ENCODE peak calls at places on chromosomes 1 and 21, in five cellular contexts. C is suprapubic skin, V is kidney, S is OCI-LY7, L is tibial artery. N is an unnamed sample.

GRCh38 chr1:50841791-50842387 is 118.2 kb downstream of the FAF1 start:
- DNase-seq in L (no peak), S (no peak), V (no peak), C (no peak), N (no peak)

GRCh38 chr1:43363283-43363934 is 4.4 kb downstream of the ELOVL1 start:
- DNase-seq in L (no peak), V (no peak), S (peak; percentile 8), C (no peak), N (no peak)

GRCh38 chr1:61536174-61536573 is 188.8 kb downstream of the TM2D1 start:
- DNase-seq in S (no peak), V (no peak), C (no peak), L (no peak), N (no peak)

GRCh38 chr1:6623269-6623965 is 1.3 kb upstream of the THAP3 start:
- DNase-seq in V (no peak), L (no peak), C (no peak), S (no peak), N (no peak)

GRCh38 chr1:216531308-216532239 is 108.3 kb upstream of the USH2A start:
- DNase-seq in L (no peak), V (no peak), S (no peak), C (no peak), N (no peak)

GRCh38 chr1:105437847-105438246 is 1618.6 kb upstream of the PRMT6 start:
- DNase-seq in L (no peak), V (peak; percentile 27), S (no peak), C (no peak), N (no peak)

GRCh38 chr21:28298251-28298672 is 694.4 kb downstream of the LTN1 start:
- DNase-seq in V (no peak), C (no peak), S (no peak), L (no peak), N (no peak)

GRCh38 chr1:229027622-229028182 is 243.2 kb upstream of the RAB4A start:
- DNase-seq in L (peak; percentile 42), S (peak; percentile 46), C (no peak), V (no peak), N (peak; percentile 64)

GRCh38 chr1:191419842-191420241 is 738.4 kb upstream of the RGS18 start:
- DNase-seq in C (no peak), L (no peak), S (no peak), V (no peak), N (no peak)

DNA sequence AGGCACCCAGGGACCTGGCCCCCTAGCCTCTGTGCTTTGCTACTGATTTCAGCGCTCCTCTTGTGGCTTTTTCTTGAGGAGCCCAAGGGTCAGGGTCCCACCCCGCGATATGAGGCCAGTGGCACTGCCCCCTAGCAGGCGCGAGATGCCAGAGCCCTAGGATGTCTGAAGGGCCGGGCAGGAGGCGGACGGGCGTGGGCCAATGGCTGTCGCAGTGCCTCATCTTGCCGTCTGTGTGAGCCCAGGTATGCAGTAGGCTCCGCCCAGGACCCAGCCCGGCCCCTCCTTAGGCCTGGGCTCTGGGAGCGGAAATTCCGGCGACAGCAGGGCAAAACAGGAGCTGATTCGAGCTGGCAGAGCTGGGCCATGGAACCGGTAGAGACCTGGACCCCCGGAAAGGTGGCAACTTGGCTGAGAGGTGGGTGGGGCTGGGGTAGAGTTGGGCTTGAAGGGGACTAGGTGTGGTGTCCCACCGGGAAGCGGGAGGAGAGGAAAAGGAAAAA is at the start of gene CNKSR1:
- DNase-seq in V (peak; percentile 86), S (no peak), C (no peak), L (no peak), N (peak; percentile 82)
- TF ChIP-seq CTCF in V (no peak), S (no peak), C (no peak), L (no peak), N (no peak)

GRCh38 chr21:45999581-46000181 is 18.1 kb downstream of the COL6A1 start:
- DNase-seq in C (peak; percentile 72), S (no peak), L (peak; percentile 17), V (no peak), N (no peak)
- H3K36me3 ChIP-seq in C (peaks cover 84% of the 10 kb centered on the region), S (no peaks in the 10 kb centered on the region), L (peaks cover 75% of the 10 kb centered on the region), V (no peaks in the 10 kb centered on the region), N (peaks cover 8% of the 10 kb centered on the region)

DNA sequence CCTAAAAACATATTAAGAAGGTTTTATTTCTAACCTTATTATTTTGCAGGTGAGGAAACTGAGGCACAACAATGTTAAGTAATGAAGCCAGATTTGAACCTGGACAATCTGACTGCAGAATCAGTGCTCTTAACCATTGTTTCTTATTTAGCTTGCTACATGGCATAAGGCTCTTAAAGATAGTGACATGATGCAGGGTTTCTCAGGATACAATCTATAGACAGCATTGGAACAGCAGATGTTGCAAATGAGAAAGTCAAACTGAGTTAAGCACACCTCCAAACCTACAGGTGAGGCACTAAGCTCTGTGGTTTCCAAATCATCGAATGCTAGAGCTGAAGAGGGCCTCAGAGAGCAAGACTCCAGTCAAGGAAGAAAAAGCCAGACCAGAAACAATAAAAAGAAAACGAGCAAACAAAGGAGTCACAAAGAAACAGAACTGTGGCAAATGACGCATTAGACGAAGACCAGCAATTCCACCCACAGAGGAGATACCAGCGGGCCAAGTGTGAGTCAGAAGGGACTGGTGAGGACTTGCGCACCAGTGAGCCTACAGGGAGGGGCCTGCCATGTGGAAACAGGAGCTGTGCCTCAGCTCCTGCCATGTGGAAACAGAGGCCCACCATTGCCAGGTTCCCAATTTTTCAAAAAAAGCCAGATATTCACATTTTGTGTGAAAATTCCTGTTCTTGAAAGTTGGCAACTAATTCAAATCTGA is 14.4 kb downstream of the CD58 start:
- DNase-seq in C (no peak), L (peak; percentile 73), V (no peak), S (no peak), N (no peak)
- TF ChIP-seq CTCF in C (no peak), L (no peak), V (no peak), S (no peak), N (no peak)

GRCh38 chr1:155760751-155761475 is 72.0 kb downstream of the DAP3 start:
- DNase-seq in V (no peak), C (no peak), S (no peak), L (no peak), N (no peak)
- H3K36me3 ChIP-seq in V (peaks cover 37% of the 10 kb centered on the region), C (peaks cover 90% of the 10 kb centered on the region), S (peaks cover 88% of the 10 kb centered on the region), L (peaks cover 81% of the 10 kb centered on the region), N (peaks cover 40% of the 10 kb centered on the region)